ENCODE peak calls at places on chromosome X, in seven cellular contexts. One of them, this sample, is unnamed.

GRCh38 chrX:103878466-103879151 is 46.6 kb upstream of the RAB9B start:
- DNase-seq in transverse colon: no peak
- DNase-seq in AG09309: peak; percentile 4
- DNase-seq in heart right ventricle: peak; percentile 11
- DNase-seq in DMS 273 treated with DMSO at 0.1 percent for 48 hours: no peak
- DNase-seq in stimulated activated CD8-positive, alpha-beta memory T cell treated with anti-CD3 and anti-CD28 coated beads, Interleukin-15, amount 100 ng/mL, for 1 hour: no peak
- DNase-seq in effector CD4-positive, alpha-beta T cell: no peak
- DNase-seq in this sample: no peak

GRCh38 chrX:20217279-20217678 is 49.4 kb downstream of the RPS6KA3 start:
- DNase-seq in AG09309: peak; percentile 14
- DNase-seq in effector CD4-positive, alpha-beta T cell: no peak
- DNase-seq in heart right ventricle: no peak
- DNase-seq in stimulated activated CD8-positive, alpha-beta memory T cell treated with anti-CD3 and anti-CD28 coated beads, Interleukin-15, amount 100 ng/mL, for 1 hour: no peak
- DNase-seq in DMS 273 treated with DMSO at 0.1 percent for 48 hours: no peak
- DNase-seq in transverse colon: no peak
- DNase-seq in this sample: no peak

GRCh38 chrX:7948483-7948882 is 21.3 kb upstream of the PNPLA4 start:
- DNase-seq in transverse colon: no peak
- DNase-seq in DMS 273 treated with DMSO at 0.1 percent for 48 hours: no peak
- DNase-seq in heart right ventricle: no peak
- DNase-seq in stimulated activated CD8-positive, alpha-beta memory T cell treated with anti-CD3 and anti-CD28 coated beads, Interleukin-15, amount 100 ng/mL, for 1 hour: no peak
- DNase-seq in effector CD4-positive, alpha-beta T cell: no peak
- DNase-seq in AG09309: no peak
- DNase-seq in this sample: no peak

GRCh38 chrX:132490086-132490419 is 1.2 kb upstream of the MBNL3 start:
- DNase-seq in heart right ventricle: no peak
- DNase-seq in DMS 273 treated with DMSO at 0.1 percent for 48 hours: no peak
- DNase-seq in effector CD4-positive, alpha-beta T cell: no peak
- DNase-seq in AG09309: no peak
- DNase-seq in transverse colon: peak; percentile 18
- DNase-seq in stimulated activated CD8-positive, alpha-beta memory T cell treated with anti-CD3 and anti-CD28 coated beads, Interleukin-15, amount 100 ng/mL, for 1 hour: no peak
- DNase-seq in this sample: no peak

GRCh38 chrX:16023790-16024734 is 99.3 kb upstream of the GRPR start:
- DNase-seq in effector CD4-positive, alpha-beta T cell: no peak
- DNase-seq in DMS 273 treated with DMSO at 0.1 percent for 48 hours: no peak
- DNase-seq in heart right ventricle: no peak
- DNase-seq in AG09309: no peak
- DNase-seq in stimulated activated CD8-positive, alpha-beta memory T cell treated with anti-CD3 and anti-CD28 coated beads, Interleukin-15, amount 100 ng/mL, for 1 hour: no peak
- DNase-seq in transverse colon: no peak
- DNase-seq in this sample: no peak

GRCh38 chrX:20523626-20524312 is 257.1 kb upstream of the RPS6KA3 start:
- DNase-seq in effector CD4-positive, alpha-beta T cell: no peak
- DNase-seq in heart right ventricle: no peak
- DNase-seq in transverse colon: no peak
- DNase-seq in AG09309: no peak
- DNase-seq in DMS 273 treated with DMSO at 0.1 percent for 48 hours: no peak
- DNase-seq in stimulated activated CD8-positive, alpha-beta memory T cell treated with anti-CD3 and anti-CD28 coated beads, Interleukin-15, amount 100 ng/mL, for 1 hour: no peak
- DNase-seq in this sample: no peak

GRCh38 chrX:69173906-69174305 is 8.7 kb upstream of the PJA1 start:
- DNase-seq in stimulated activated CD8-positive, alpha-beta memory T cell treated with anti-CD3 and anti-CD28 coated beads, Interleukin-15, amount 100 ng/mL, for 1 hour: no peak
- DNase-seq in transverse colon: no peak
- DNase-seq in heart right ventricle: no peak
- DNase-seq in AG09309: no peak
- DNase-seq in effector CD4-positive, alpha-beta T cell: no peak
- DNase-seq in DMS 273 treated with DMSO at 0.1 percent for 48 hours: no peak
- DNase-seq in this sample: no peak

GRCh38 chrX:41265615-41266014 is 68.3 kb upstream of the DDX3X start:
- DNase-seq in AG09309: peak; percentile 51
- DNase-seq in effector CD4-positive, alpha-beta T cell: peak; percentile 6
- DNase-seq in DMS 273 treated with DMSO at 0.1 percent for 48 hours: no peak
- DNase-seq in transverse colon: peak; percentile 41
- DNase-seq in heart right ventricle: peak; percentile 4
- DNase-seq in stimulated activated CD8-positive, alpha-beta memory T cell treated with anti-CD3 and anti-CD28 coated beads, Interleukin-15, amount 100 ng/mL, for 1 hour: no peak
- DNase-seq in this sample: no peak

GRCh38 chrX:106698693-106699092 is 27.8 kb upstream of the RNF128 start:
- DNase-seq in DMS 273 treated with DMSO at 0.1 percent for 48 hours: no peak
- DNase-seq in heart right ventricle: no peak
- DNase-seq in transverse colon: no peak
- DNase-seq in AG09309: peak; percentile 3
- DNase-seq in stimulated activated CD8-positive, alpha-beta memory T cell treated with anti-CD3 and anti-CD28 coated beads, Interleukin-15, amount 100 ng/mL, for 1 hour: no peak
- DNase-seq in effector CD4-positive, alpha-beta T cell: no peak
- DNase-seq in this sample: no peak

GRCh38 chrX:11100281-11101035 is 10.7 kb upstream of the HCCS start:
- DNase-seq in DMS 273 treated with DMSO at 0.1 percent for 48 hours: peak; percentile 20
- DNase-seq in effector CD4-positive, alpha-beta T cell: no peak
- DNase-seq in heart right ventricle: peak; percentile 15
- DNase-seq in transverse colon: peak; percentile 20
- DNase-seq in stimulated activated CD8-positive, alpha-beta memory T cell treated with anti-CD3 and anti-CD28 coated beads, Interleukin-15, amount 100 ng/mL, for 1 hour: no peak
- DNase-seq in AG09309: no peak
- DNase-seq in this sample: no peak

GRCh38 chrX:40266490-40267333 is 169.0 kb upstream of the BCOR start:
- DNase-seq in effector CD4-positive, alpha-beta T cell: peak; percentile 20
- DNase-seq in AG09309: no peak
- DNase-seq in transverse colon: peak; percentile 73
- DNase-seq in heart right ventricle: peak; percentile 64
- DNase-seq in DMS 273 treated with DMSO at 0.1 percent for 48 hours: no peak
- DNase-seq in stimulated activated CD8-positive, alpha-beta memory T cell treated with anti-CD3 and anti-CD28 coated beads, Interleukin-15, amount 100 ng/mL, for 1 hour: peak; percentile 15
- DNase-seq in this sample: no peak

GRCh38 chrX:75156537-75156945 is 458 bp upstream of the ABCB7 start:
- DNase-seq in AG09309: peak; percentile 1
- DNase-seq in heart right ventricle: no peak
- DNase-seq in DMS 273 treated with DMSO at 0.1 percent for 48 hours: no peak
- DNase-seq in transverse colon: no peak
- DNase-seq in effector CD4-positive, alpha-beta T cell: no peak
- DNase-seq in stimulated activated CD8-positive, alpha-beta memory T cell treated with anti-CD3 and anti-CD28 coated beads, Interleukin-15, amount 100 ng/mL, for 1 hour: no peak
- DNase-seq in this sample: no peak

GRCh38 chrX:56728321-56728720 is 722 bp upstream of the NBDY start:
- DNase-seq in heart right ventricle: no peak
- DNase-seq in effector CD4-positive, alpha-beta T cell: no peak
- DNase-seq in DMS 273 treated with DMSO at 0.1 percent for 48 hours: no peak
- DNase-seq in stimulated activated CD8-positive, alpha-beta memory T cell treated with anti-CD3 and anti-CD28 coated beads, Interleukin-15, amount 100 ng/mL, for 1 hour: no peak
- DNase-seq in AG09309: no peak
- DNase-seq in transverse colon: no peak
- DNase-seq in this sample: no peak

GRCh38 chrX:52424658-52425057 is 55.8 kb downstream of the XAGE2 start:
- DNase-seq in effector CD4-positive, alpha-beta T cell: no peak
- DNase-seq in transverse colon: no peak
- DNase-seq in AG09309: no peak
- DNase-seq in DMS 273 treated with DMSO at 0.1 percent for 48 hours: no peak
- DNase-seq in stimulated activated CD8-positive, alpha-beta memory T cell treated with anti-CD3 and anti-CD28 coated beads, Interleukin-15, amount 100 ng/mL, for 1 hour: no peak
- DNase-seq in heart right ventricle: no peak
- DNase-seq in this sample: no peak

GRCh38 chrX:13764284-13764683 is 29.7 kb downstream of the OFD1 start:
- DNase-seq in heart right ventricle: no peak
- DNase-seq in effector CD4-positive, alpha-beta T cell: no peak
- DNase-seq in AG09309: no peak
- DNase-seq in transverse colon: no peak
- DNase-seq in stimulated activated CD8-positive, alpha-beta memory T cell treated with anti-CD3 and anti-CD28 coated beads, Interleukin-15, amount 100 ng/mL, for 1 hour: no peak
- DNase-seq in DMS 273 treated with DMSO at 0.1 percent for 48 hours: no peak
- DNase-seq in this sample: no peak

GRCh38 chrX:48540015-48540350 is 469 bp downstream of the TBC1D25 start:
- DNase-seq in transverse colon: peak; percentile 61
- DNase-seq in DMS 273 treated with DMSO at 0.1 percent for 48 hours: no peak
- DNase-seq in AG09309: no peak
- DNase-seq in heart right ventricle: peak; percentile 29
- DNase-seq in effector CD4-positive, alpha-beta T cell: peak; percentile 28
- DNase-seq in stimulated activated CD8-positive, alpha-beta memory T cell treated with anti-CD3 and anti-CD28 coated beads, Interleukin-15, amount 100 ng/mL, for 1 hour: peak; percentile 7
- DNase-seq in this sample: no peak

GRCh38 chrX:12013220-12013619 is 125.1 kb upstream of the FRMPD4 start:
- DNase-seq in stimulated activated CD8-positive, alpha-beta memory T cell treated with anti-CD3 and anti-CD28 coated beads, Interleukin-15, amount 100 ng/mL, for 1 hour: no peak
- DNase-seq in AG09309: no peak
- DNase-seq in DMS 273 treated with DMSO at 0.1 percent for 48 hours: no peak
- DNase-seq in heart right ventricle: no peak
- DNase-seq in transverse colon: no peak
- DNase-seq in effector CD4-positive, alpha-beta T cell: no peak
- DNase-seq in this sample: no peak

GRCh38 chrX:16807976-16808542 is 21.8 kb downstream of the TXLNG start:
- DNase-seq in DMS 273 treated with DMSO at 0.1 percent for 48 hours: no peak
- DNase-seq in heart right ventricle: no peak
- DNase-seq in effector CD4-positive, alpha-beta T cell: no peak
- DNase-seq in stimulated activated CD8-positive, alpha-beta memory T cell treated with anti-CD3 and anti-CD28 coated beads, Interleukin-15, amount 100 ng/mL, for 1 hour: no peak
- DNase-seq in transverse colon: peak; percentile 20
- DNase-seq in AG09309: no peak
- DNase-seq in this sample: no peak

GRCh38 chrX:110569506-110569905 is 210.9 kb downstream of the RTL9 start:
- DNase-seq in transverse colon: no peak
- DNase-seq in effector CD4-positive, alpha-beta T cell: no peak
- DNase-seq in stimulated activated CD8-positive, alpha-beta memory T cell treated with anti-CD3 and anti-CD28 coated beads, Interleukin-15, amount 100 ng/mL, for 1 hour: no peak
- DNase-seq in AG09309: peak; percentile 20
- DNase-seq in DMS 273 treated with DMSO at 0.1 percent for 48 hours: peak; percentile 58
- DNase-seq in heart right ventricle: no peak
- DNase-seq in this sample: no peak

GRCh38 chrX:39953879-39954278 is 143.9 kb downstream of the BCOR start:
- DNase-seq in transverse colon: peak; percentile 86
- DNase-seq in heart right ventricle: peak; percentile 44
- DNase-seq in effector CD4-positive, alpha-beta T cell: no peak
- DNase-seq in AG09309: no peak
- DNase-seq in DMS 273 treated with DMSO at 0.1 percent for 48 hours: no peak
- DNase-seq in stimulated activated CD8-positive, alpha-beta memory T cell treated with anti-CD3 and anti-CD28 coated beads, Interleukin-15, amount 100 ng/mL, for 1 hour: no peak
- DNase-seq in this sample: no peak

GRCh38 chrX:113747274-113747973 is 836.5 kb upstream of the HTR2C start:
- DNase-seq in effector CD4-positive, alpha-beta T cell: no peak
- DNase-seq in AG09309: no peak
- DNase-seq in transverse colon: no peak
- DNase-seq in DMS 273 treated with DMSO at 0.1 percent for 48 hours: no peak
- DNase-seq in stimulated activated CD8-positive, alpha-beta memory T cell treated with anti-CD3 and anti-CD28 coated beads, Interleukin-15, amount 100 ng/mL, for 1 hour: no peak
- DNase-seq in heart right ventricle: no peak
- DNase-seq in this sample: no peak

GRCh38 chrX:141468940-141469339 is 115.6 kb downstream of the SPANXA1 start:
- DNase-seq in effector CD4-positive, alpha-beta T cell: no peak
- DNase-seq in DMS 273 treated with DMSO at 0.1 percent for 48 hours: no peak
- DNase-seq in transverse colon: no peak
- DNase-seq in stimulated activated CD8-positive, alpha-beta memory T cell treated with anti-CD3 and anti-CD28 coated beads, Interleukin-15, amount 100 ng/mL, for 1 hour: no peak
- DNase-seq in AG09309: peak; percentile 17
- DNase-seq in heart right ventricle: no peak
- DNase-seq in this sample: no peak

GRCh38 chrX:129097668-129098067 is 425.6 kb downstream of the SMARCA1 start:
- DNase-seq in transverse colon: no peak
- DNase-seq in DMS 273 treated with DMSO at 0.1 percent for 48 hours: no peak
- DNase-seq in effector CD4-positive, alpha-beta T cell: no peak
- DNase-seq in heart right ventricle: no peak
- DNase-seq in AG09309: no peak
- DNase-seq in stimulated activated CD8-positive, alpha-beta memory T cell treated with anti-CD3 and anti-CD28 coated beads, Interleukin-15, amount 100 ng/mL, for 1 hour: no peak
- DNase-seq in this sample: no peak

GRCh38 chrX:36218801-36219200 is 299.3 kb downstream of the CFAP47 start:
- DNase-seq in DMS 273 treated with DMSO at 0.1 percent for 48 hours: no peak
- DNase-seq in heart right ventricle: no peak
- DNase-seq in AG09309: no peak
- DNase-seq in transverse colon: no peak
- DNase-seq in stimulated activated CD8-positive, alpha-beta memory T cell treated with anti-CD3 and anti-CD28 coated beads, Interleukin-15, amount 100 ng/mL, for 1 hour: no peak
- DNase-seq in effector CD4-positive, alpha-beta T cell: no peak
- DNase-seq in this sample: no peak

GRCh38 chrX:28022371-28022770 is 41.1 kb upstream of the DCAF8L1 start:
- DNase-seq in transverse colon: no peak
- DNase-seq in DMS 273 treated with DMSO at 0.1 percent for 48 hours: no peak
- DNase-seq in heart right ventricle: no peak
- DNase-seq in AG09309: no peak
- DNase-seq in stimulated activated CD8-positive, alpha-beta memory T cell treated with anti-CD3 and anti-CD28 coated beads, Interleukin-15, amount 100 ng/mL, for 1 hour: no peak
- DNase-seq in effector CD4-positive, alpha-beta T cell: no peak
- DNase-seq in this sample: no peak

GRCh38 chrX:63404332-63404731 is 53.2 kb upstream of the SPIN4 start:
- DNase-seq in AG09309: no peak
- DNase-seq in effector CD4-positive, alpha-beta T cell: no peak
- DNase-seq in stimulated activated CD8-positive, alpha-beta memory T cell treated with anti-CD3 and anti-CD28 coated beads, Interleukin-15, amount 100 ng/mL, for 1 hour: no peak
- DNase-seq in DMS 273 treated with DMSO at 0.1 percent for 48 hours: no peak
- DNase-seq in transverse colon: no peak
- DNase-seq in heart right ventricle: no peak
- DNase-seq in this sample: no peak

GRCh38 chrX:45668686-45669443 is 468.2 kb upstream of the DIPK2B start:
- DNase-seq in effector CD4-positive, alpha-beta T cell: no peak
- DNase-seq in DMS 273 treated with DMSO at 0.1 percent for 48 hours: no peak
- DNase-seq in transverse colon: no peak
- DNase-seq in AG09309: peak; percentile 79
- DNase-seq in stimulated activated CD8-positive, alpha-beta memory T cell treated with anti-CD3 and anti-CD28 coated beads, Interleukin-15, amount 100 ng/mL, for 1 hour: no peak
- DNase-seq in heart right ventricle: no peak
- DNase-seq in this sample: no peak

GRCh38 chrX:24483596-24483995 is 18.5 kb downstream of the PDK3 start:
- DNase-seq in effector CD4-positive, alpha-beta T cell: no peak
- DNase-seq in transverse colon: no peak
- DNase-seq in stimulated activated CD8-positive, alpha-beta memory T cell treated with anti-CD3 and anti-CD28 coated beads, Interleukin-15, amount 100 ng/mL, for 1 hour: no peak
- DNase-seq in DMS 273 treated with DMSO at 0.1 percent for 48 hours: no peak
- DNase-seq in AG09309: no peak
- DNase-seq in heart right ventricle: no peak
- DNase-seq in this sample: no peak

GRCh38 chrX:131704136-131704695 is 160.3 kb downstream of the OR13H1 start:
- DNase-seq in transverse colon: peak; percentile 93
- DNase-seq in DMS 273 treated with DMSO at 0.1 percent for 48 hours: peak; percentile 91
- DNase-seq in effector CD4-positive, alpha-beta T cell: peak; percentile 90
- DNase-seq in stimulated activated CD8-positive, alpha-beta memory T cell treated with anti-CD3 and anti-CD28 coated beads, Interleukin-15, amount 100 ng/mL, for 1 hour: no peak
- DNase-seq in heart right ventricle: peak; percentile 4
- DNase-seq in AG09309: peak; percentile 69
- DNase-seq in this sample: peak; percentile 32

GRCh38 chrX:10048076-10048475 is 80.9 kb downstream of the CLDN34 start:
- DNase-seq in DMS 273 treated with DMSO at 0.1 percent for 48 hours: no peak
- DNase-seq in effector CD4-positive, alpha-beta T cell: no peak
- DNase-seq in transverse colon: no peak
- DNase-seq in heart right ventricle: no peak
- DNase-seq in AG09309: no peak
- DNase-seq in stimulated activated CD8-positive, alpha-beta memory T cell treated with anti-CD3 and anti-CD28 coated beads, Interleukin-15, amount 100 ng/mL, for 1 hour: no peak
- DNase-seq in this sample: no peak

GRCh38 chrX:104913348-104913747 is 307.1 kb downstream of the TEX13A start:
- DNase-seq in effector CD4-positive, alpha-beta T cell: no peak
- DNase-seq in AG09309: no peak
- DNase-seq in stimulated activated CD8-positive, alpha-beta memory T cell treated with anti-CD3 and anti-CD28 coated beads, Interleukin-15, amount 100 ng/mL, for 1 hour: no peak
- DNase-seq in heart right ventricle: no peak
- DNase-seq in transverse colon: no peak
- DNase-seq in DMS 273 treated with DMSO at 0.1 percent for 48 hours: no peak
- DNase-seq in this sample: no peak

GRCh38 chrX:149853925-149854324 is 27.1 kb upstream of the MAGEA8 start:
- DNase-seq in stimulated activated CD8-positive, alpha-beta memory T cell treated with anti-CD3 and anti-CD28 coated beads, Interleukin-15, amount 100 ng/mL, for 1 hour: no peak
- DNase-seq in heart right ventricle: no peak
- DNase-seq in DMS 273 treated with DMSO at 0.1 percent for 48 hours: no peak
- DNase-seq in effector CD4-positive, alpha-beta T cell: no peak
- DNase-seq in transverse colon: no peak
- DNase-seq in AG09309: no peak
- DNase-seq in this sample: no peak

GRCh38 chrX:45850775-45851433 is 650.2 kb upstream of the DIPK2B start:
- DNase-seq in stimulated activated CD8-positive, alpha-beta memory T cell treated with anti-CD3 and anti-CD28 coated beads, Interleukin-15, amount 100 ng/mL, for 1 hour: no peak
- DNase-seq in effector CD4-positive, alpha-beta T cell: peak; percentile 4
- DNase-seq in AG09309: no peak
- DNase-seq in heart right ventricle: peak; percentile 3
- DNase-seq in DMS 273 treated with DMSO at 0.1 percent for 48 hours: no peak
- DNase-seq in transverse colon: peak; percentile 25
- DNase-seq in this sample: no peak

GRCh38 chrX:47530054-47530453 is 31.0 kb upstream of the ARAF start:
- DNase-seq in transverse colon: no peak
- DNase-seq in stimulated activated CD8-positive, alpha-beta memory T cell treated with anti-CD3 and anti-CD28 coated beads, Interleukin-15, amount 100 ng/mL, for 1 hour: no peak
- DNase-seq in heart right ventricle: no peak
- DNase-seq in effector CD4-positive, alpha-beta T cell: no peak
- DNase-seq in DMS 273 treated with DMSO at 0.1 percent for 48 hours: no peak
- DNase-seq in AG09309: no peak
- DNase-seq in this sample: no peak

GRCh38 chrX:69264134-69264533 is 98.9 kb upstream of the PJA1 start:
- DNase-seq in heart right ventricle: no peak
- DNase-seq in stimulated activated CD8-positive, alpha-beta memory T cell treated with anti-CD3 and anti-CD28 coated beads, Interleukin-15, amount 100 ng/mL, for 1 hour: no peak
- DNase-seq in effector CD4-positive, alpha-beta T cell: no peak
- DNase-seq in transverse colon: no peak
- DNase-seq in DMS 273 treated with DMSO at 0.1 percent for 48 hours: no peak
- DNase-seq in AG09309: no peak
- DNase-seq in this sample: no peak

GRCh38 chrX:66654411-66654810 is 15.5 kb upstream of the EDA2R start:
- DNase-seq in stimulated activated CD8-positive, alpha-beta memory T cell treated with anti-CD3 and anti-CD28 coated beads, Interleukin-15, amount 100 ng/mL, for 1 hour: no peak
- DNase-seq in effector CD4-positive, alpha-beta T cell: no peak
- DNase-seq in heart right ventricle: no peak
- DNase-seq in transverse colon: no peak
- DNase-seq in DMS 273 treated with DMSO at 0.1 percent for 48 hours: no peak
- DNase-seq in AG09309: no peak
- DNase-seq in this sample: no peak